ENCODE peak calls at places on chromosomes 16 and 17, in six cellular contexts. W, U, J, D, H and T are unnamed samples. For H3K4me1, the result is how much of the 10 kb centered on the place peaks cover.

GRCh38 chr16:68074850-68075249 is 10.3 kb upstream of the NFATC3 start:
- DNase-seq in W (no peak), U (no peak), J (peak), D (no peak), H (no peak), T (no peak)

GRCh38 chr17:68868708-68869107 is 86.5 kb downstream of the ABCA8 start:
- DNase-seq in W (no peak), U (no peak), J (no peak), D (no peak), H (no peak), T (no peak)

GRCh38 chr16:60438894-60439293 is 1597.3 kb downstream of the CDH8 start:
- DNase-seq in W (no peak), U (no peak), J (no peak), D (no peak), H (no peak), T (no peak)

GRCh38 chr17:10754109-10754508 is 24.3 kb upstream of the TMEM220 start:
- DNase-seq in W (peak), U (no peak), J (no peak), D (no peak), H (no peak), T (peak)

GRCh38 chr17:17538417-17539391 is 42.5 kb upstream of the RASD1 start:
- DNase-seq in W (no peak), U (no peak), J (no peak), D (no peak), H (peak), T (peak)

GRCh38 chr16:6777624-6778023 is 555.0 kb upstream of the RBFOX1 start:
- DNase-seq in W (no peak), U (no peak), J (no peak), D (no peak), H (no peak), T (no peak)

GRCh38 chr17:320809-321385 is 31.7 kb downstream of the RPH3AL start:
- DNase-seq in W (peak), U (peak), J (no peak), D (no peak), H (peak), T (no peak)

GRCh38 chr17:70767102-70767701 is 597.9 kb downstream of the KCNJ2 start:
- DNase-seq in W (no peak), U (no peak), J (no peak), D (no peak), H (no peak), T (no peak)

GRCh38 chr17:38341035-38341721 is 2.6 kb downstream of the GPR179 start:
- DNase-seq in W (peak), U (peak), J (no peak), D (peak), H (peak), T (peak)

GRCh38 chr16:86951831-86952598 is 365.2 kb downstream of the C16orf95 start:
- DNase-seq in W (no peak), U (no peak), J (no peak), D (no peak), H (peak), T (no peak)

GRCh38 chr17:12180644-12181261 is 160.1 kb downstream of the MAP2K4 start:
- DNase-seq in W (peak), U (no peak), J (peak), D (peak), H (no peak), T (peak)

GRCh38 chr17:79117905-79118487 is 43.4 kb downstream of the ENGASE start:
- DNase-seq in W (no peak), U (no peak), J (no peak), D (no peak), H (no peak), T (no peak)

GRCh38 chr16:86512301-86512859 is 2.1 kb downstream of the FOXF1 start:
- DNase-seq in W (peak), U (no peak), J (no peak), D (no peak), H (peak), T (no peak)

GRCh38 chr16:4831616-4832015 is 15.5 kb downstream of the GLYR1 start:
- DNase-seq in W (no peak), U (no peak), J (no peak), D (no peak), H (no peak), T (no peak)

GRCh38 chr16:74463888-74464287 is 42.6 kb upstream of the CLEC18B start:
- DNase-seq in W (no peak), U (no peak), J (no peak), D (no peak), H (no peak), T (no peak)

GRCh38 chr17:47996201-47996600 is 25.3 kb downstream of the CDK5RAP3 start:
- DNase-seq in W (no peak), U (no peak), J (no peak), D (no peak), H (no peak), T (no peak)

GRCh38 chr17:39547713-39548478 is 59.8 kb downstream of the NEUROD2 start:
- DNase-seq in W (peak), U (peak), J (peak), D (peak), H (peak), T (peak)

GRCh38 chr17:14310101-14310500 is 9.2 kb downstream of the HS3ST3B1 start:
- DNase-seq in W (peak), U (no peak), J (no peak), D (no peak), H (no peak), T (no peak)

GRCh38 chr17:73165616-73166404 is 1.0 kb downstream of the SSTR2 start:
- DNase-seq in W (peak), U (no peak), J (no peak), D (no peak), H (no peak), T (no peak)

GRCh38 chr17:80000955-80001354 is 34.7 kb downstream of the TBC1D16 start:
- DNase-seq in W (no peak), U (no peak), J (no peak), D (peak), H (no peak), T (no peak)

GRCh38 chr17:61714300-61714699 is 123.3 kb upstream of the NACA2 start:
- DNase-seq in W (no peak), U (no peak), J (no peak), D (no peak), H (no peak), T (no peak)

GRCh38 chr16:70700101-70701020 is 14.5 kb upstream of the MTSS2 start:
- DNase-seq in W (no peak), U (peak), J (no peak), D (peak), H (peak), T (no peak)

GRCh38 chr16:70701596-70701995 is 15.7 kb upstream of the MTSS2 start:
- DNase-seq in W (no peak), U (no peak), J (no peak), D (no peak), H (no peak), T (no peak)

GRCh38 chr16:70699696-70700095 is 13.8 kb upstream of the MTSS2 start:
- DNase-seq in W (no peak), U (no peak), J (no peak), D (no peak), H (no peak), T (no peak)

GRCh38 chr16:70701998-70702397 is 16.1 kb upstream of the MTSS2 start:
- DNase-seq in W (no peak), U (no peak), J (no peak), D (no peak), H (no peak), T (no peak)

GRCh38 chr16:70701036-70701435 is 15.2 kb upstream of the MTSS2 start:
- DNase-seq in W (no peak), U (no peak), J (no peak), D (no peak), H (no peak), T (no peak)
- H3K4me1 ChIP-seq in W (under half), U (half or more), J (under half), D (under half), H (half or more), T (under half)

GRCh38 chr17:9367186-9367585 is 208.4 kb downstream of the STX8 start:
- DNase-seq in W (no peak), U (no peak), J (no peak), D (peak), H (peak), T (no peak)
- H3K4me1 ChIP-seq in W (under half), U (under half), J (under half), D (under half), H (under half), T (under half)

DNA sequence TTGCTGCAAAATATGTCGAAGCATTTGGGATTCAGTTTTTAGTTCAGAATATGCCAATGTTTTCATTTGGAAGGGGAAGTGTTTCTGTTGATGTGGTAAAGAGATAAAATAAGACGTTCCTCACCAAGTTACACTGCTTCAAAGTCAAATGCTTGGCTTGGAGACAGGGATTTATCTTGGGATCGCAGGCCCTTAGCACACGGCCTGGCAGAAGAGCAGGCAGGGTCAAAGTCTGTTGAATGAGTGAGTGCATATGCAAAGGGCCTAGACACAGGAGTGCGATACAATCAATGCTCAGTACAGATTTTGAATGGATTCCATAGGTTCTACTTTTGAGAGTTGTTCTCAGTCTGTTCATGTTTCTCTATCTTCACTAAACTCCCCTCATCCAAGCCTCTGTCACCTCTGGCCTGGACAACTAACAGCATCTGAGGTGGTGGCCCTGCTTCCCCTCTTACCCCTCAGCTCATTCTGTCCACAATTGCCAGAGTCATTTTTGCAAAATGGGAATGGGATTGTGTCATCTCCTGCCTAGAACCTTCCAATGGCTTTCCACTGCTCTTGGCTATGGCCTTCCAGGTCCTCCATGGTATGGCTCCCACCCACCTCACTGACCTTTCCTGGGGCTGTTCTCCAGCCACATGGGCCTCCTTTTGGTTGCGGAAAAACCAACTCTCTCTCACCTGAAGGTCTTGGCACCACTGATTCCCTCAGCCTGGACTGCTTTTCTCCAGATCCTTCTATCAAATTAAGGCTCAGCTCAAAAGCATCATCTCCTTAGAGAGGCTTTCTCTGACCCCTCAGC is 3.2 kb downstream of the DEXI start:
- DNase-seq in W (no peak), U (no peak), J (no peak), D (no peak), H (no peak), T (no peak)
- H3K4me1 ChIP-seq in W (under half), U (half or more), J (half or more), D (under half), H (half or more), T (under half)

GRCh38 chr17:7854078-7854777 is 638 bp upstream of the TMEM88 start:
- DNase-seq in W (peak), U (peak), J (no peak), D (no peak), H (peak), T (no peak)
- H3K4me1 ChIP-seq in W (under half), U (under half), J (under half), D (under half), H (under half), T (under half)

GRCh38 chr16:84568066-84568465 is 49.8 kb downstream of the COTL1 start:
- DNase-seq in W (no peak), U (no peak), J (no peak), D (no peak), H (no peak), T (no peak)
- H3K4me1 ChIP-seq in W (under half), U (under half), J (under half), D (under half), H (under half), T (under half)

DNA sequence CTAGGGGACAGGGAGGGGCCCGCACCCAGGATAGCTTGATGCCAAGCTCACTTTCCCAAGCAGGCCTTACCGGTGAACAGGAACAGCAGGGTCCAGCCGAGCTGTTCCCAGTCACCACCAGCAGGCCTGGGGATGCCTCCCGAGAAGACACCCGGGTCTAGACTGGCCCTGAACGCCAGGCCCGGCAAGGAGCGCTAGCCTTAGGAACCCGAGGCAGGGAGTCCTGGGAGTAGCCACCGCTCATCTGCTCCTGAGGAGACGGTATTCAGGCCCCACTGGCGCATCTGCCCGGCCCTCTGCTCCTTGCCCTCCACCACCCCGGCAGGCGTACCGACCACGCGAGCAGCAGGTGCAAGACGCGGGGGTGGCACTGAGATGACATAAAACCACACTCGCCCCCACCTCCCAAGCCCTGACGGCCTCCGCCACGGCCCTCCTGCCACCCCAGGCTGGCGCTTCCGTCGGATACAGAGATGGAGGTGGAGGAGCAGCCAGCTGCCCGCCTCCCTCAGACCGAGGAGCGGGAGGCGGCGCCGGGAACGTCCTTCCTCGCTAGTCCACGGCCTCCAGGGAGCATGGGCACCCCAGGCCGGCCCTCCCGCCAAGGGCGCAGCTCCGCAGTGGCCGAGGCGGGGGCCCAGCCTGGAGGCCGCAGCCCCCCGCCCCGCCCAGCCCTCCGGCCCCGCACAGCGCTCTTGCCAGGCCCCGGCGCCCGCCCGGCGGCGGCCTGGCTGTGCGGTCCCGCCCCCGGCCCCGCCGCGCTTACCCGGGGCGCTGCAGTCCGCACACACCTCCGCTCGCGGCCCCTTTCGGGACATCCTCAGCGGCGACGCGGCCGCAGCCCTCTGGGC is 662 bp downstream of the GIT1 start:
- DNase-seq in W (peak), U (peak), J (peak), D (no peak), H (peak), T (no peak)
- H3K4me1 ChIP-seq in W (under half), U (half or more), J (half or more), D (under half), H (half or more), T (under half)

GRCh38 chr17:64505320-64506200 is 529 bp downstream of the DDX5 start:
- DNase-seq in W (peak), U (peak), J (peak), D (peak), H (peak), T (peak)
- H3K4me1 ChIP-seq in W (under half), U (half or more), J (half or more), D (under half), H (under half), T (under half)

DNA sequence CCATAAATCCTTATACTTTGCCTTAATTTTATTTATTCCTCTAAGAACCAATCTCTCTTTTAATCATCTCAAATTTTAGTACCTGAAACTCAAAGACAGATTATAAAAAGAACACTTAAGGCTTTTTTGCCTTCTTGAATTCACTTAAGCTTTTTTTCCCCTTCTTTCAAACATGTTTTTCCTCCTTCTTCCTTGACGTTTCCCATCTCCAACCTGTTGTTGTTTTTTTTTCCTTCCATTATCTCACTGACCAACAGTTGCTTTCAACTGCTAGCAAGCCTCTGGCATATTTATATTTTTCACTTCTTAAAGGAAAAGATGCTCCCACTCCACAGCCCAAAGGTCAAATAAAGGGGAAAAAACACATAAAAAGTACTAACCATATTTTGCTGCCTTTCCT is 32.2 kb downstream of the SPOP start:
- DNase-seq in W (no peak), U (no peak), J (no peak), D (no peak), H (no peak), T (no peak)
- H3K4me1 ChIP-seq in W (under half), U (under half), J (under half), D (under half), H (half or more), T (under half)

GRCh38 chr16:72983241-72983640 is 64.7 kb downstream of the ZFHX3 start:
- DNase-seq in W (no peak), U (no peak), J (no peak), D (no peak), H (no peak), T (no peak)

GRCh38 chr16:72976747-72977064 is 71.2 kb downstream of the ZFHX3 start:
- DNase-seq in W (no peak), U (peak), J (no peak), D (no peak), H (no peak), T (no peak)

GRCh38 chr16:72978212-72978611 is 69.7 kb downstream of the ZFHX3 start:
- DNase-seq in W (no peak), U (peak), J (no peak), D (no peak), H (no peak), T (no peak)

GRCh38 chr16:72977127-72977526 is 70.8 kb downstream of the ZFHX3 start:
- DNase-seq in W (no peak), U (peak), J (no peak), D (no peak), H (no peak), T (no peak)

GRCh38 chr16:72979974-72980373 is 68.0 kb downstream of the ZFHX3 start:
- DNase-seq in W (no peak), U (peak), J (no peak), D (no peak), H (no peak), T (no peak)
- H3K4me1 ChIP-seq in W (under half), U (under half), J (under half), D (under half), H (half or more), T (under half)